ENCODE peak calls at places on chromosome 1, in seven cellular contexts. One of them, this sample, is unnamed.

GRCh38 chr1:116255486-116255885 is 117.6 kb upstream of the ATP1A1 start:
- DNase-seq in HFF-Myc: no peak
- DNase-seq in bronchial epithelial cell: no peak
- DNase-seq in foreskin fibroblast: no peak
- DNase-seq in cardiac muscle cell: peak
- DNase-seq in fibroblast of lung: no peak
- DNase-seq in progenitor cell of endocrine pancreas: no peak
- DNase-seq in this sample: no peak

GRCh38 chr1:45018599-45019230 is 6.7 kb downstream of the UROD start:
- DNase-seq in HFF-Myc: no peak
- DNase-seq in progenitor cell of endocrine pancreas: peak
- DNase-seq in fibroblast of lung: peak
- DNase-seq in foreskin fibroblast: peak
- DNase-seq in bronchial epithelial cell: peak
- DNase-seq in cardiac muscle cell: peak
- DNase-seq in this sample: peak

GRCh38 chr1:85216697-85217096 is 15.9 kb upstream of the SYDE2 start:
- DNase-seq in HFF-Myc: no peak
- DNase-seq in bronchial epithelial cell: no peak
- DNase-seq in fibroblast of lung: no peak
- DNase-seq in foreskin fibroblast: no peak
- DNase-seq in progenitor cell of endocrine pancreas: no peak
- DNase-seq in cardiac muscle cell: no peak
- DNase-seq in this sample: no peak

GRCh38 chr1:108592030-108592759 is 32.3 kb downstream of the EEIG2 start:
- DNase-seq in progenitor cell of endocrine pancreas: no peak
- DNase-seq in HFF-Myc: no peak
- DNase-seq in cardiac muscle cell: no peak
- DNase-seq in bronchial epithelial cell: no peak
- DNase-seq in foreskin fibroblast: no peak
- DNase-seq in fibroblast of lung: peak
- DNase-seq in this sample: no peak

GRCh38 chr1:19140465-19140864 is 69.6 kb downstream of the UBR4 start:
- DNase-seq in cardiac muscle cell: no peak
- DNase-seq in bronchial epithelial cell: no peak
- DNase-seq in HFF-Myc: no peak
- DNase-seq in fibroblast of lung: no peak
- DNase-seq in progenitor cell of endocrine pancreas: no peak
- DNase-seq in foreskin fibroblast: no peak
- DNase-seq in this sample: no peak

GRCh38 chr1:44664730-44665370 is 9.4 kb downstream of the TMEM53 start:
- DNase-seq in foreskin fibroblast: no peak
- DNase-seq in HFF-Myc: no peak
- DNase-seq in cardiac muscle cell: no peak
- DNase-seq in progenitor cell of endocrine pancreas: no peak
- DNase-seq in fibroblast of lung: no peak
- DNase-seq in bronchial epithelial cell: no peak
- DNase-seq in this sample: no peak

GRCh38 chr1:58819719-58820118 is 35.9 kb upstream of the JUN start:
- DNase-seq in HFF-Myc: no peak
- DNase-seq in bronchial epithelial cell: no peak
- DNase-seq in progenitor cell of endocrine pancreas: no peak
- DNase-seq in foreskin fibroblast: no peak
- DNase-seq in fibroblast of lung: peak
- DNase-seq in cardiac muscle cell: no peak
- DNase-seq in this sample: no peak

GRCh38 chr1:155173478-155174333 is at the start of gene TRIM46:
- DNase-seq in cardiac muscle cell: no peak
- DNase-seq in progenitor cell of endocrine pancreas: no peak
- DNase-seq in foreskin fibroblast: peak
- DNase-seq in bronchial epithelial cell: peak
- DNase-seq in HFF-Myc: no peak
- DNase-seq in fibroblast of lung: peak
- DNase-seq in this sample: no peak

GRCh38 chr1:63603810-63604209 is 10.6 kb downstream of the PGM1 start:
- DNase-seq in progenitor cell of endocrine pancreas: no peak
- DNase-seq in foreskin fibroblast: peak
- DNase-seq in cardiac muscle cell: no peak
- DNase-seq in fibroblast of lung: no peak
- DNase-seq in HFF-Myc: no peak
- DNase-seq in bronchial epithelial cell: peak
- DNase-seq in this sample: no peak

GRCh38 chr1:167602840-167603239 is 27.2 kb upstream of the RCSD1 start:
- DNase-seq in HFF-Myc: no peak
- DNase-seq in cardiac muscle cell: no peak
- DNase-seq in progenitor cell of endocrine pancreas: no peak
- DNase-seq in bronchial epithelial cell: no peak
- DNase-seq in foreskin fibroblast: no peak
- DNase-seq in fibroblast of lung: no peak
- DNase-seq in this sample: no peak

GRCh38 chr1:170076199-170076598 is 1.7 kb upstream of the KIFAP3 start:
- DNase-seq in foreskin fibroblast: no peak
- DNase-seq in HFF-Myc: no peak
- DNase-seq in fibroblast of lung: no peak
- DNase-seq in bronchial epithelial cell: no peak
- DNase-seq in progenitor cell of endocrine pancreas: no peak
- DNase-seq in cardiac muscle cell: no peak
- DNase-seq in this sample: no peak

GRCh38 chr1:170071378-170071777 is 3.1 kb downstream of the KIFAP3 start:
- DNase-seq in progenitor cell of endocrine pancreas: no peak
- DNase-seq in bronchial epithelial cell: no peak
- DNase-seq in cardiac muscle cell: no peak
- DNase-seq in HFF-Myc: no peak
- DNase-seq in fibroblast of lung: no peak
- DNase-seq in foreskin fibroblast: no peak
- DNase-seq in this sample: no peak

GRCh38 chr1:170075186-170075585 is 691 bp upstream of the KIFAP3 start:
- DNase-seq in progenitor cell of endocrine pancreas: no peak
- DNase-seq in foreskin fibroblast: no peak
- DNase-seq in cardiac muscle cell: no peak
- DNase-seq in fibroblast of lung: no peak
- DNase-seq in bronchial epithelial cell: no peak
- DNase-seq in HFF-Myc: no peak
- DNase-seq in this sample: no peak

GRCh38 chr1:170073893-170074249 is 624 bp downstream of the KIFAP3 start:
- DNase-seq in progenitor cell of endocrine pancreas: no peak
- DNase-seq in fibroblast of lung: no peak
- DNase-seq in HFF-Myc: no peak
- DNase-seq in cardiac muscle cell: no peak
- DNase-seq in foreskin fibroblast: no peak
- DNase-seq in bronchial epithelial cell: peak
- DNase-seq in this sample: no peak

DNA sequence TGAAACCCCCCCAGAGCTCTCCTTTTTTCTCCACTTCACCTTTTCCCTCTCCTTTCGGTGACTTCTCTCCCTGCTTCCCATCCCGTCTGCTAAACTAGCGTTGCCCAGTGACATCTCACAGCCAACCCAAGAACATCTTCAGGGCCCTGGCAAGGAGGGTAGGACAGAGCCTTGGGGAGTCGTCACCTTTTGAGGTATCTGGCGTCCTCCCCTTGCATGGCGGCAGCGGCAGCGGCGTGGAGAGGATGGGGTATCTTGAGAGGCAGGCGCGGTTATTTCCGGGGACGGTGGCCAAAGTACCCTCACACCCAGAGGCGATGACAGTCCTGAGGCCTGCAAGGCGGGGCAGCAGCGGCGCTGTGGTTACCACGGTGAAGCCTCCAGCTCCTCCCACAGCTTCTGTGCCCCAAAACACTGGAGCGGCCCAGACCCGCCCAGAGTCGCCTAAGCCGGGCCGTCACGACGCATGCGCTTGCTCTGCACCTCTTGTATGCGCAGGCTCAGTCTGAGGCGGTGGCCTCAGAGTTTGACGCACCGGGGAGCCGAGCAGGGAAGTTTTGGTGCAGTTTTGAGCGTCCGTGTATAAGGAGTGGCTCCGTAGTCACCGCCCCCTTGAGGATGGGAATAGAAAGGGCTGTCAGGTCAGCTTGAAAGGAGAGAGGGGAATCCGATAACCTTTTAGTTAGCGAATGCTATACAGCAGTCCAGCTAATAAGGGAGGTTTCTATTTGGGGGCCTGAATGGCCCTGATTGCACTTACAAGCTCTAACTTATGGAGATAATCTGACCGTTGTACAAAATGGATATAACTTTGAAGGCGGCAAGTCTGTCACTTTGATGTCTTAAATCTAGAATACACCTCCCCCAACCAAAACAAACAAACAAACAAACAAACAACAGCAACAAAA is at the start of gene KIFAP3:
- DNase-seq in progenitor cell of endocrine pancreas: peak
- DNase-seq in cardiac muscle cell: peak
- DNase-seq in HFF-Myc: peak
- DNase-seq in foreskin fibroblast: peak
- DNase-seq in bronchial epithelial cell: peak
- DNase-seq in fibroblast of lung: peak
- DNase-seq in this sample: peak
- TF ChIP-seq CTCF in progenitor cell of endocrine pancreas: peak
- TF ChIP-seq CTCF in cardiac muscle cell: peak
- TF ChIP-seq CTCF in HFF-Myc: peak
- TF ChIP-seq CTCF in foreskin fibroblast: peak
- TF ChIP-seq CTCF in bronchial epithelial cell: peak
- TF ChIP-seq CTCF in fibroblast of lung: peak
- TF ChIP-seq CTCF in this sample: peak

GRCh38 chr1:178094752-178095645 is 1.1 kb downstream of the RASAL2 start:
- DNase-seq in bronchial epithelial cell: peak
- DNase-seq in cardiac muscle cell: no peak
- DNase-seq in HFF-Myc: no peak
- DNase-seq in foreskin fibroblast: peak
- DNase-seq in progenitor cell of endocrine pancreas: no peak
- DNase-seq in fibroblast of lung: peak
- DNase-seq in this sample: no peak

GRCh38 chr1:178093150-178093957 is 550 bp upstream of the RASAL2 start:
- DNase-seq in bronchial epithelial cell: peak
- DNase-seq in progenitor cell of endocrine pancreas: peak
- DNase-seq in fibroblast of lung: peak
- DNase-seq in foreskin fibroblast: peak
- DNase-seq in cardiac muscle cell: peak
- DNase-seq in HFF-Myc: peak
- DNase-seq in this sample: no peak

GRCh38 chr1:178091986-178092745 is 1.7 kb upstream of the RASAL2 start:
- DNase-seq in HFF-Myc: no peak
- DNase-seq in fibroblast of lung: peak
- DNase-seq in progenitor cell of endocrine pancreas: no peak
- DNase-seq in bronchial epithelial cell: peak
- DNase-seq in cardiac muscle cell: no peak
- DNase-seq in foreskin fibroblast: peak
- DNase-seq in this sample: no peak

GRCh38 chr1:178096421-178096820 is 2.5 kb downstream of the RASAL2 start:
- DNase-seq in cardiac muscle cell: no peak
- DNase-seq in progenitor cell of endocrine pancreas: no peak
- DNase-seq in HFF-Myc: no peak
- DNase-seq in fibroblast of lung: peak
- DNase-seq in bronchial epithelial cell: no peak
- DNase-seq in foreskin fibroblast: no peak
- DNase-seq in this sample: no peak

DNA sequence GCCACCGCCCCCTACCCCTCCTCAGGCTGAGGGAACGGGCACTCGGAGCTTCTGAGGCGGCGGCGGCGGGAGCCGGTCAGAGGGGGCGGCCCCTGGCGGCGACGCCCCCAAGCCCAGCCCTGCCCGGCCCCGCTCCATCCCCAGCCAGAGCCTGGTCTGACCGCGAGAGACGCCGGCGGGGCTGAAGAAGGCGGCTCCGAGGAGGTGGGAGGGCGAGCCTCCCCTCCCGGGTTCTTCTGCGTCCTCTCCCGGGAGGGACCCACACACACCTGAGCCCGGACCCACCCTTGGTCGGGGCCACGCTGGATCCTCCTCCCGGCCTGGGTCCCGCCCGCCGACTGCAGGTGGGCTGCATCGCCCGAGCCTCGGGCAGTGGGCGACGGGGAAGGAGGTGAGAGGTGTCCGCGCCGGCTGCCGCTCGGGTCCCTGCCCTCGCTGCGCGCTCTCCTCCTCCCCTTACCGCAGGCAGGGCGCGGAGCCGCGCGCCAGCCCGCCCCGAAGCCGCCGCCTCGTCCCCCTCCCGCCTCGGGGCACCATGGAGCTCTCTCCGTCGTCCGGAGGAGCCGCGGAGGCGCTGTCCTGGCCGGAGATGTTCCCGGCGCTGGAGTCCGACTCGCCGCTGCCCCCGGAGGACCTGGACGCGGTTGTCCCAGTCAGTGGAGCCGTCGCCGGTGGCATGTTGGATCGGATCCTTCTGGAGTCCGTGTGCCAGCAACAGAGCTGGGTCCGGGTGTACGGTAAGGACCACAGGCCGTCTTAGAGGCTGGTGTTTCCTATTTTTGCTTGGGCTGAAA is at the start of gene RASAL2:
- DNase-seq in foreskin fibroblast: peak
- DNase-seq in fibroblast of lung: peak
- DNase-seq in progenitor cell of endocrine pancreas: peak
- DNase-seq in bronchial epithelial cell: no peak
- DNase-seq in HFF-Myc: no peak
- DNase-seq in cardiac muscle cell: peak
- DNase-seq in this sample: no peak
- TF ChIP-seq CTCF in foreskin fibroblast: peak
- TF ChIP-seq CTCF in fibroblast of lung: peak
- TF ChIP-seq CTCF in progenitor cell of endocrine pancreas: peak
- TF ChIP-seq CTCF in bronchial epithelial cell: peak
- TF ChIP-seq CTCF in HFF-Myc: no peak
- TF ChIP-seq CTCF in cardiac muscle cell: peak
- TF ChIP-seq CTCF in this sample: no peak

GRCh38 chr1:156456625-156457465 is 43.7 kb downstream of the MEF2D start:
- DNase-seq in HFF-Myc: peak
- DNase-seq in foreskin fibroblast: peak
- DNase-seq in progenitor cell of endocrine pancreas: peak
- DNase-seq in cardiac muscle cell: peak
- DNase-seq in fibroblast of lung: peak
- DNase-seq in bronchial epithelial cell: peak
- DNase-seq in this sample: peak
- TF ChIP-seq CTCF in HFF-Myc: no peak
- TF ChIP-seq CTCF in foreskin fibroblast: no peak
- TF ChIP-seq CTCF in progenitor cell of endocrine pancreas: no peak
- TF ChIP-seq CTCF in cardiac muscle cell: no peak
- TF ChIP-seq CTCF in fibroblast of lung: no peak
- TF ChIP-seq CTCF in bronchial epithelial cell: no peak
- TF ChIP-seq CTCF in this sample: no peak

GRCh38 chr1:29230204-29230552 is 556 bp downstream of the MECR start:
- DNase-seq in fibroblast of lung: no peak
- DNase-seq in bronchial epithelial cell: no peak
- DNase-seq in progenitor cell of endocrine pancreas: no peak
- DNase-seq in HFF-Myc: no peak
- DNase-seq in foreskin fibroblast: no peak
- DNase-seq in cardiac muscle cell: no peak
- DNase-seq in this sample: no peak

GRCh38 chr1:29234471-29234870 is 1.9 kb upstream of the PTPRU start:
- DNase-seq in bronchial epithelial cell: no peak
- DNase-seq in fibroblast of lung: no peak
- DNase-seq in cardiac muscle cell: no peak
- DNase-seq in foreskin fibroblast: no peak
- DNase-seq in HFF-Myc: no peak
- DNase-seq in progenitor cell of endocrine pancreas: no peak
- DNase-seq in this sample: no peak

GRCh38 chr1:29227511-29227910 is 3.2 kb downstream of the MECR start:
- DNase-seq in foreskin fibroblast: no peak
- DNase-seq in progenitor cell of endocrine pancreas: no peak
- DNase-seq in fibroblast of lung: no peak
- DNase-seq in bronchial epithelial cell: peak
- DNase-seq in HFF-Myc: no peak
- DNase-seq in cardiac muscle cell: no peak
- DNase-seq in this sample: no peak

GRCh38 chr1:29233693-29234092 is 2.6 kb upstream of the PTPRU start:
- DNase-seq in cardiac muscle cell: no peak
- DNase-seq in progenitor cell of endocrine pancreas: no peak
- DNase-seq in foreskin fibroblast: no peak
- DNase-seq in fibroblast of lung: no peak
- DNase-seq in bronchial epithelial cell: no peak
- DNase-seq in HFF-Myc: no peak
- DNase-seq in this sample: no peak

GRCh38 chr1:29230553-29231378 is at the start of gene MECR:
- DNase-seq in HFF-Myc: peak
- DNase-seq in fibroblast of lung: peak
- DNase-seq in cardiac muscle cell: peak
- DNase-seq in progenitor cell of endocrine pancreas: peak
- DNase-seq in foreskin fibroblast: peak
- DNase-seq in bronchial epithelial cell: peak
- DNase-seq in this sample: peak
- TF ChIP-seq CTCF in HFF-Myc: no peak
- TF ChIP-seq CTCF in fibroblast of lung: peak
- TF ChIP-seq CTCF in cardiac muscle cell: peak
- TF ChIP-seq CTCF in progenitor cell of endocrine pancreas: peak
- TF ChIP-seq CTCF in foreskin fibroblast: no peak
- TF ChIP-seq CTCF in bronchial epithelial cell: peak
- TF ChIP-seq CTCF in this sample: no peak

This sample was measured in CD4-positive, alpha-beta T cell.